ENCODE peak calls at places on chromosomes 2 and 18, in five cellular contexts. O, U, D, R and Q are unnamed samples.

GRCh38 chr2:33655626-33656025 is 56.5 kb upstream of the FAM98A start:
- DNase-seq in R (no peak), D (no peak), U (no peak), O (no peak), Q (no peak)

GRCh38 chr2:162817921-162818320 is 20.6 kb downstream of the KCNH7 start:
- DNase-seq in U (no peak), O (no peak), D (no peak), R (no peak), Q (no peak)

GRCh38 chr18:79566841-79567370 is 112.7 kb upstream of the CTDP1 start:
- DNase-seq in U (no peak), O (no peak), D (no peak), R (peak), Q (peak)

GRCh38 chr2:160417745-160418397 is 75.7 kb downstream of the RBMS1 start:
- DNase-seq in R (no peak), D (no peak), U (peak), O (no peak), Q (no peak)

GRCh38 chr18:70037453-70038061 is 89.9 kb upstream of the CD226 start:
- DNase-seq in U (no peak), R (no peak), D (no peak), O (no peak), Q (no peak)

GRCh38 chr2:99572380-99572779 is 82.6 kb upstream of the REV1 start:
- DNase-seq in O (peak), U (peak), R (no peak), D (no peak), Q (no peak)

GRCh38 chr2:218332288-218332687 is 24.4 kb upstream of the CATIP start:
- DNase-seq in D (no peak), R (no peak), O (no peak), U (no peak), Q (no peak)

GRCh38 chr2:150585221-150585971 is 97.9 kb upstream of the RND3 start:
- DNase-seq in O (no peak), U (no peak), D (no peak), R (no peak), Q (no peak)

GRCh38 chr2:13057671-13058070 is 340.9 kb downstream of the TRIB2 start:
- DNase-seq in D (no peak), R (no peak), U (no peak), O (no peak), Q (no peak)

GRCh38 chr18:21366896-21367295 is 124.9 kb downstream of the GREB1L start:
- DNase-seq in O (no peak), R (no peak), D (no peak), U (no peak), Q (no peak)

GRCh38 chr2:197089659-197090058 is 163.2 kb upstream of the PGAP1 start:
- DNase-seq in O (no peak), U (no peak), D (no peak), R (no peak), Q (no peak)